ENCODE peak calls at places on chromosomes 3 and 15, in six cellular contexts. One of them, this sample, is unnamed.
A peak's percentile ranks its signal among the peaks of the same experiment; 100 is the strongest.

GRCh38 chr3:101675709-101676218 is 1.2 kb downstream of the ZBTB11 start:
- DNase-seq in brain microvascular endothelial cell: no peak
- DNase-seq in cardiac fibroblast: no peak
- DNase-seq in activated CD8-positive, alpha-beta memory T cell treated with anti-CD3 and anti-CD28 coated beads for 48 hours: no peak
- DNase-seq in HTR-8/SVneo: no peak
- DNase-seq in CD8-positive, alpha-beta T cell: no peak
- DNase-seq in this sample: no peak

GRCh38 chr3:182238141-182238540 is 526.4 kb downstream of the SOX2 start:
- DNase-seq in HTR-8/SVneo: no peak
- DNase-seq in CD8-positive, alpha-beta T cell: no peak
- DNase-seq in brain microvascular endothelial cell: no peak
- DNase-seq in cardiac fibroblast: no peak
- DNase-seq in activated CD8-positive, alpha-beta memory T cell treated with anti-CD3 and anti-CD28 coated beads for 48 hours: no peak
- DNase-seq in this sample: no peak

GRCh38 chr15:52010633-52011595 is 8.1 kb upstream of the MAPK6 start:
- DNase-seq in activated CD8-positive, alpha-beta memory T cell treated with anti-CD3 and anti-CD28 coated beads for 48 hours: no peak
- DNase-seq in brain microvascular endothelial cell: peak; percentile 88
- DNase-seq in CD8-positive, alpha-beta T cell: no peak
- DNase-seq in cardiac fibroblast: peak; percentile 97
- DNase-seq in HTR-8/SVneo: no peak
- DNase-seq in this sample: peak; percentile 51

GRCh38 chr15:75723171-75723846 is 10.7 kb upstream of the CSPG4 start:
- DNase-seq in cardiac fibroblast: no peak
- DNase-seq in HTR-8/SVneo: no peak
- DNase-seq in brain microvascular endothelial cell: no peak
- DNase-seq in CD8-positive, alpha-beta T cell: no peak
- DNase-seq in activated CD8-positive, alpha-beta memory T cell treated with anti-CD3 and anti-CD28 coated beads for 48 hours: no peak
- DNase-seq in this sample: no peak

GRCh38 chr15:66654718-66655375 is 47.2 kb upstream of the SMAD6 start:
- DNase-seq in HTR-8/SVneo: no peak
- DNase-seq in activated CD8-positive, alpha-beta memory T cell treated with anti-CD3 and anti-CD28 coated beads for 48 hours: no peak
- DNase-seq in brain microvascular endothelial cell: no peak
- DNase-seq in cardiac fibroblast: no peak
- DNase-seq in CD8-positive, alpha-beta T cell: peak; percentile 7
- DNase-seq in this sample: no peak

GRCh38 chr3:101320475-101320874 is at the start of gene IMPG2:
- DNase-seq in HTR-8/SVneo: no peak
- DNase-seq in CD8-positive, alpha-beta T cell: no peak
- DNase-seq in cardiac fibroblast: no peak
- DNase-seq in activated CD8-positive, alpha-beta memory T cell treated with anti-CD3 and anti-CD28 coated beads for 48 hours: no peak
- DNase-seq in brain microvascular endothelial cell: no peak
- DNase-seq in this sample: no peak

GRCh38 chr3:46721009-46721408 is 3.3 kb upstream of the PRSS50 start:
- DNase-seq in activated CD8-positive, alpha-beta memory T cell treated with anti-CD3 and anti-CD28 coated beads for 48 hours: no peak
- DNase-seq in brain microvascular endothelial cell: no peak
- DNase-seq in cardiac fibroblast: no peak
- DNase-seq in HTR-8/SVneo: no peak
- DNase-seq in CD8-positive, alpha-beta T cell: no peak
- DNase-seq in this sample: no peak

GRCh38 chr3:149813367-149814281 is 609 bp downstream of the RNF13 start:
- DNase-seq in activated CD8-positive, alpha-beta memory T cell treated with anti-CD3 and anti-CD28 coated beads for 48 hours: peak; percentile 7
- DNase-seq in HTR-8/SVneo: peak; percentile 23
- DNase-seq in CD8-positive, alpha-beta T cell: no peak
- DNase-seq in brain microvascular endothelial cell: peak; percentile 42
- DNase-seq in cardiac fibroblast: peak; percentile 52
- DNase-seq in this sample: peak; percentile 9

GRCh38 chr3:115325539-115325938 is 178.5 kb upstream of the ZBTB20 start:
- DNase-seq in cardiac fibroblast: peak; percentile 67
- DNase-seq in CD8-positive, alpha-beta T cell: no peak
- DNase-seq in HTR-8/SVneo: no peak
- DNase-seq in activated CD8-positive, alpha-beta memory T cell treated with anti-CD3 and anti-CD28 coated beads for 48 hours: no peak
- DNase-seq in brain microvascular endothelial cell: peak; percentile 29
- DNase-seq in this sample: no peak

GRCh38 chr3:14216257-14217048 is 37.8 kb downstream of the LSM3 start:
- DNase-seq in activated CD8-positive, alpha-beta memory T cell treated with anti-CD3 and anti-CD28 coated beads for 48 hours: no peak
- DNase-seq in brain microvascular endothelial cell: no peak
- DNase-seq in cardiac fibroblast: peak; percentile 71
- DNase-seq in HTR-8/SVneo: no peak
- DNase-seq in CD8-positive, alpha-beta T cell: peak; percentile 5
- DNase-seq in this sample: no peak

GRCh38 chr15:34883042-34883441 is 86.5 kb downstream of the AQR start:
- DNase-seq in CD8-positive, alpha-beta T cell: no peak
- DNase-seq in HTR-8/SVneo: no peak
- DNase-seq in activated CD8-positive, alpha-beta memory T cell treated with anti-CD3 and anti-CD28 coated beads for 48 hours: no peak
- DNase-seq in cardiac fibroblast: no peak
- DNase-seq in brain microvascular endothelial cell: no peak
- DNase-seq in this sample: peak; percentile 5